ENCODE peak calls at places on chromosomes 3 and 15, in five cellular contexts. One of them, this sample, is unnamed.
A peak's percentile ranks its signal among the peaks of the same experiment; 100 is the strongest.

GRCh38 chr3:149278911-149279310 is 54.5 kb downstream of the TM4SF18 start:
- DNase-seq in B cell: no peak
- DNase-seq in adrenal gland: no peak
- DNase-seq in osteocyte: no peak
- DNase-seq in K562: no peak
- DNase-seq in this sample: no peak

GRCh38 chr3:179323197-179323901 is 518 bp downstream of the ZNF639 start:
- DNase-seq in osteocyte: peak; percentile 89
- DNase-seq in K562: no peak
- DNase-seq in B cell: peak; percentile 77
- DNase-seq in adrenal gland: peak; percentile 72
- DNase-seq in this sample: peak; percentile 55

GRCh38 chr3:179108091-179108490 is 36.5 kb upstream of the ZMAT3 start:
- DNase-seq in adrenal gland: no peak
- DNase-seq in K562: no peak
- DNase-seq in osteocyte: no peak
- DNase-seq in B cell: no peak
- DNase-seq in this sample: no peak

GRCh38 chr15:75203017-75203907 is 1.6 kb downstream of the C15orf39 start:
- DNase-seq in B cell: no peak
- DNase-seq in K562: no peak
- DNase-seq in adrenal gland: no peak
- DNase-seq in osteocyte: no peak
- DNase-seq in this sample: no peak

GRCh38 chr3:178381555-178381954 is 154.7 kb upstream of the KCNMB2 start:
- DNase-seq in adrenal gland: no peak
- DNase-seq in K562: no peak
- DNase-seq in B cell: no peak
- DNase-seq in osteocyte: no peak
- DNase-seq in this sample: no peak

GRCh38 chr3:38247366-38248035 is 18.1 kb upstream of the SLC22A13 start:
- DNase-seq in adrenal gland: peak; percentile 53
- DNase-seq in osteocyte: no peak
- DNase-seq in B cell: no peak
- DNase-seq in K562: no peak
- DNase-seq in this sample: no peak

GRCh38 chr15:39016706-39017105 is 452.1 kb upstream of the RASGRP1 start:
- DNase-seq in osteocyte: no peak
- DNase-seq in K562: no peak
- DNase-seq in adrenal gland: no peak
- DNase-seq in B cell: no peak
- DNase-seq in this sample: no peak

GRCh38 chr3:117297541-117297940 is 588.0 kb downstream of the TUSC7 start:
- DNase-seq in K562: no peak
- DNase-seq in adrenal gland: no peak
- DNase-seq in B cell: no peak
- DNase-seq in osteocyte: no peak
- DNase-seq in this sample: no peak

GRCh38 chr3:106466881-106467280 is 598.1 kb upstream of the CBLB start:
- DNase-seq in osteocyte: no peak
- DNase-seq in K562: no peak
- DNase-seq in B cell: no peak
- DNase-seq in adrenal gland: no peak
- DNase-seq in this sample: no peak

GRCh38 chr3:11150256-11150655 is 4.0 kb upstream of the HRH1 start:
- DNase-seq in osteocyte: no peak
- DNase-seq in K562: no peak
- DNase-seq in B cell: no peak
- DNase-seq in adrenal gland: no peak
- DNase-seq in this sample: no peak

GRCh38 chr15:72197460-72198409 is at the start of gene GRAMD2A:
- DNase-seq in adrenal gland: peak; percentile 40
- DNase-seq in osteocyte: no peak
- DNase-seq in B cell: peak; percentile 76
- DNase-seq in K562: no peak
- DNase-seq in this sample: no peak

GRCh38 chr3:71554649-71555048 is 28.9 kb downstream of the FOXP1 start:
- DNase-seq in B cell: no peak
- DNase-seq in osteocyte: no peak
- DNase-seq in K562: no peak
- DNase-seq in adrenal gland: no peak
- DNase-seq in this sample: no peak

GRCh38 chr3:151076626-151077025 is 8.8 kb upstream of the MED12L start:
- DNase-seq in adrenal gland: no peak
- DNase-seq in K562: no peak
- DNase-seq in B cell: no peak
- DNase-seq in osteocyte: no peak
- DNase-seq in this sample: no peak

GRCh38 chr3:100629728-100630127 is 20.3 kb downstream of the ADGRG7 start:
- DNase-seq in osteocyte: no peak
- DNase-seq in B cell: no peak
- DNase-seq in adrenal gland: no peak
- DNase-seq in K562: no peak
- DNase-seq in this sample: no peak

GRCh38 chr15:68307131-68307928 is 29.8 kb downstream of the FEM1B start:
- DNase-seq in B cell: peak; percentile 4
- DNase-seq in K562: no peak
- DNase-seq in adrenal gland: peak; percentile 20
- DNase-seq in osteocyte: no peak
- DNase-seq in this sample: no peak

GRCh38 chr3:53495518-53496501 is 1.4 kb downstream of the CACNA1D start:
- DNase-seq in adrenal gland: peak; percentile 42
- DNase-seq in osteocyte: no peak
- DNase-seq in B cell: peak; percentile 60
- DNase-seq in K562: no peak
- DNase-seq in this sample: no peak

GRCh38 chr3:62203152-62203551 is 170.2 kb downstream of the FEZF2 start:
- DNase-seq in adrenal gland: no peak
- DNase-seq in B cell: no peak
- DNase-seq in K562: no peak
- DNase-seq in osteocyte: no peak
- DNase-seq in this sample: no peak

GRCh38 chr15:62534996-62535395 is 369.9 kb upstream of the C2CD4B start:
- DNase-seq in adrenal gland: no peak
- DNase-seq in B cell: no peak
- DNase-seq in osteocyte: no peak
- DNase-seq in K562: no peak
- DNase-seq in this sample: no peak

GRCh38 chr3:16338124-16338523 is 73.1 kb downstream of the OXNAD1 start:
- DNase-seq in adrenal gland: no peak
- DNase-seq in B cell: peak; percentile 33
- DNase-seq in K562: no peak
- DNase-seq in osteocyte: no peak
- DNase-seq in this sample: no peak

GRCh38 chr3:149667576-149667975 is 9.8 kb upstream of the WWTR1 start:
- DNase-seq in B cell: no peak
- DNase-seq in K562: no peak
- DNase-seq in osteocyte: no peak
- DNase-seq in adrenal gland: no peak
- DNase-seq in this sample: no peak

GRCh38 chr3:188631291-188632010 is 477.5 kb downstream of the LPP start:
- DNase-seq in osteocyte: no peak
- DNase-seq in adrenal gland: no peak
- DNase-seq in B cell: no peak
- DNase-seq in K562: no peak
- DNase-seq in this sample: no peak

DNA sequence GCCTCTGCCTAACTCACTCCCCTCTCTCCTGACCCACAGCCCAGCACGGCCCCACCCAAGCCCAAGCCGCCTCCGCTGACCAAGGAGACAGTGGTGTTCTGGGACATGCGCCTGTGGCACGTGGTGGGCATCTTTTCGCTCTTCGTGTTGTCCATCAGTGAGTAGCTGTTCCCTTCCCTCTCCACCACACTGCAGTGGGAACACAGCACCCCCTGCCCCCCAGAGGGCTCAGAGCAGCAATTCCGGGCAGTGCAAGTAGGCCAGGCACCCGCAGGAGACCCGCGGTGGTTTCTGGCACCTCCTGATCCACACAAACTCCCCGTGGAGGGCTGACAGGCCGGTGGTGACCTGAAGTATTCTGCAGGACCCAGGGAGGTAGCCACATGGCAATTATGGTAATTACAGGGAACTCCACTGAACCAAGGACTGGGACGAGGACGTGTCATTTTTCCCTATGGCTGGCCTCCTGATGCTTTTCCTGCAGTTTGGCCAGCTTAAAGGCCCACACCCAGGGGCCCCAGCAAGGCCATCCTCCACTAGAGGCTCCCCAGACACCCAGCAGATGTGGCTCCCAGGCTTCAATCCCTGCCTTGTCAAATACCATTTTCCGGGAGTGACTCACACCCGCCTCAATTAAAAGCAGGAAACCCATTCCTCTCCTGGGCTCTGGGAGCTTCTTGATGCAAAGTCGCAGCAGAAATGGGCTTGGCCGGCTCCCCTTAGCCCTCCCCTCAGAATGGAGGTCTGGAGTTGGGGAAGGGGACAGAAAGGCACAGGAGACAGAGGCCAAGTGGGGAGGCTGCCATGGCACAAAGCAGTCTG is 4.8 kb downstream of the TMIE start:
- DNase-seq in osteocyte: no peak
- DNase-seq in adrenal gland: no peak
- DNase-seq in B cell: no peak
- DNase-seq in K562: no peak
- DNase-seq in this sample: no peak
- TF ChIP-seq CTCF in osteocyte: no peak
- TF ChIP-seq CTCF in adrenal gland: no peak
- TF ChIP-seq CTCF in B cell: no peak
- TF ChIP-seq CTCF in K562: no peak
- TF ChIP-seq CTCF in this sample: no peak

GRCh38 chr15:56491110-56491722 is 26.3 kb upstream of the MNS1 start:
- DNase-seq in K562: peak; percentile 59
- DNase-seq in osteocyte: no peak
- DNase-seq in B cell: peak; percentile 59
- DNase-seq in adrenal gland: peak; percentile 76
- DNase-seq in this sample: peak; percentile 65

GRCh38 chr15:56492786-56493555 is 28.0 kb upstream of the MNS1 start:
- DNase-seq in B cell: no peak
- DNase-seq in osteocyte: no peak
- DNase-seq in adrenal gland: no peak
- DNase-seq in K562: no peak
- DNase-seq in this sample: no peak

GRCh38 chr15:56495050-56495449 is 30.1 kb upstream of the MNS1 start:
- DNase-seq in K562: no peak
- DNase-seq in osteocyte: no peak
- DNase-seq in adrenal gland: no peak
- DNase-seq in B cell: no peak
- DNase-seq in this sample: no peak

GRCh38 chr15:56496635-56497034 is 31.7 kb upstream of the MNS1 start:
- DNase-seq in K562: peak; percentile 54
- DNase-seq in B cell: peak; percentile 45
- DNase-seq in osteocyte: no peak
- DNase-seq in adrenal gland: no peak
- DNase-seq in this sample: no peak
- TF ChIP-seq CTCF in K562: peak; percentile 51
- TF ChIP-seq CTCF in B cell: peak; percentile 84
- TF ChIP-seq CTCF in osteocyte: peak; percentile 80
- TF ChIP-seq CTCF in adrenal gland: peak; percentile 83
- TF ChIP-seq CTCF in this sample: peak; percentile 86

DNA sequence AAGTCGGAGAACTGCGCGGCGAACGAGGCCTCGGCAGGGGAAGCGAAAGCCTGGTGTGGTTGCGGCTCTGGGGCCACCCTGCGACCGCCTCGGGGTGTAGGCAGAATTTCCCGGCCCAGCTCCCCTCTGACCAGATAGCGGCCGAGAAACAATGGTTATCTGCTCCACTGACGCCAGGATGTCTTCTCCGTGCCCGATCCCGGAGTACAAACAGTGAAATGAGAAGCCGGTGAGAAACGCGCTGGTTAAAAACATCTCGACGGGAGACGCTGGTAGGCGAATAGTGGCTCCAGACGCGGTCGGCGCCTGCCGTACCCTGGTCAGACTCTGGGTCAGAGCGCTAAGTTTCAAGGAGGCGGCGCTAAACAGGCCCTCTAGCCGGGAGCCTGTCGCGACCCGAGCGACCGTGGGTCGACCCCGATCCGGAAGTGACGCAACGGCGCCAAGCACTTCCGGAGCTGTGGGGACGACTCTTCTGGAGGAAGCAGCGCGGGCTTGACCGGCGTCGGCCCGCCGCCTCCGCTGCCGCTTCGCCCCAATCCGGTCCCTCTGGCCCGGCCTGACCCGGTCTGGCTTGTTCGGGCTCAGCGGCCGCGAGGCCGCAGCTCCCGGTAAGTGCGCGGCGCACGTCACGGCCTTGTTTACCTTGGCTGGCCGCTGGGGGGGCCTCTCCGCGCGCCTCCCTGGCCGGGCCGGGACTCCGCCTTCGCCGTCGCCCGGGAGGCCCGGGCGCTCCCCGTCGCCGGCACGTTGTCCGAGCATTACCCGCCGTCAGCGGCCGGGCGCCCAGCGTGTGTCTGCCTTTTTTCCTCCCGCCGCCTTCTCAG is at the start of gene ARIH2:
- DNase-seq in K562: peak; percentile 88
- DNase-seq in adrenal gland: peak; percentile 94
- DNase-seq in osteocyte: peak; percentile 96
- DNase-seq in B cell: peak; percentile 95
- DNase-seq in this sample: peak; percentile 84
- TF ChIP-seq CTCF in K562: peak; percentile 0
- TF ChIP-seq CTCF in adrenal gland: peak; percentile 17
- TF ChIP-seq CTCF in osteocyte: no peak
- TF ChIP-seq CTCF in B cell: peak; percentile 49
- TF ChIP-seq CTCF in this sample: peak; percentile 30

GRCh38 chr15:70264738-70265465 is 167.2 kb upstream of the TLE3 start:
- DNase-seq in B cell: no peak
- DNase-seq in osteocyte: no peak
- DNase-seq in adrenal gland: no peak
- DNase-seq in K562: no peak
- DNase-seq in this sample: no peak

GRCh38 chr15:70266412-70267089 is 168.8 kb upstream of the TLE3 start:
- DNase-seq in osteocyte: no peak
- DNase-seq in K562: no peak
- DNase-seq in B cell: no peak
- DNase-seq in adrenal gland: peak; percentile 76
- DNase-seq in this sample: no peak

GRCh38 chr15:70265986-70266385 is 168.3 kb upstream of the TLE3 start:
- DNase-seq in B cell: no peak
- DNase-seq in K562: no peak
- DNase-seq in adrenal gland: no peak
- DNase-seq in osteocyte: no peak
- DNase-seq in this sample: no peak

GRCh38 chr15:70264014-70264492 is 166.3 kb upstream of the TLE3 start:
- DNase-seq in K562: no peak
- DNase-seq in B cell: peak; percentile 72
- DNase-seq in osteocyte: no peak
- DNase-seq in adrenal gland: no peak
- DNase-seq in this sample: peak; percentile 38

DNA sequence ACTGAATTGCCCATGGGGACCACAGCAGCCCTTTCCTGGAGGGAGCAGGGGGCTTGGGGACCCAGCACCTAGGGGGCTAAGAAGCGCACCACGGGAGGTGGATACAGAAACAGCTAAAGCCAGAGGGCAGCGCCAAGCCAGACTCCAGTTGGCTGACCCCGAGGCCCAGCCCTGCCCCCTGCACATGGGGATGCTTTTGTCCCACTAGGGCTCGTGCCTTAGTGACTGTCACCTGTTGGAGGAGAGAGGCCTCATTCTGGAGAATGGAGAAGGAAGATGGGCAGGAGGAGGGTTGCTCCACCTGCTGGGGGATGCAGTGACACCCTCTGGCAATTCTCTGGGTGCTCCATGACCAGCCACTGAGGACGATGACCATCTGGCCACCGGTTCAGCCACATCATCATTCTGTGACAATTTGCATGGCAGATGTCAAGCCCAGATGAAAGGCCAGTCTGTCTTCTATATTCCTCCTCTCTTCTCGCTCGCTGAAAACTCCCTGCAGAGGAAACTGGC is 167.8 kb upstream of the TLE3 start:
- DNase-seq in K562: no peak
- DNase-seq in B cell: no peak
- DNase-seq in adrenal gland: no peak
- DNase-seq in osteocyte: no peak
- DNase-seq in this sample: no peak
- TF ChIP-seq CTCF in K562: peak; percentile 24
- TF ChIP-seq CTCF in B cell: no peak
- TF ChIP-seq CTCF in adrenal gland: no peak
- TF ChIP-seq CTCF in osteocyte: peak; percentile 19
- TF ChIP-seq CTCF in this sample: peak; percentile 19

This sample was measured in neural crest cell.